ENCODE peak calls at places on chromosomes 1 and 21, in ten cellular contexts. One of them, this sample, is unnamed.

GRCh38 chr1:153534933-153535663 is 693 bp downstream of the S100A6 start:
- DNase-seq in IMR-90: no peak
- DNase-seq in astrocyte: no peak
- DNase-seq in AG10803: peak
- DNase-seq in mucosa of descending colon: peak
- DNase-seq in fibroblast of lung: peak
- DNase-seq in prostate gland: peak
- DNase-seq in GM12878: no peak
- DNase-seq in brain microvascular endothelial cell: no peak
- DNase-seq in type B pancreatic cell: no peak
- DNase-seq in this sample: peak

GRCh38 chr1:163820748-163821147 is 499.0 kb downstream of the NUF2 start:
- DNase-seq in IMR-90: no peak
- DNase-seq in astrocyte: no peak
- DNase-seq in AG10803: peak
- DNase-seq in mucosa of descending colon: no peak
- DNase-seq in fibroblast of lung: peak
- DNase-seq in prostate gland: no peak
- DNase-seq in GM12878: no peak
- DNase-seq in brain microvascular endothelial cell: no peak
- DNase-seq in type B pancreatic cell: no peak
- DNase-seq in this sample: no peak

GRCh38 chr1:91501527-91501859 is 842 bp downstream of the CDC7 start:
- DNase-seq in IMR-90: peak
- DNase-seq in astrocyte: peak
- DNase-seq in AG10803: peak
- DNase-seq in mucosa of descending colon: no peak
- DNase-seq in fibroblast of lung: no peak
- DNase-seq in prostate gland: no peak
- DNase-seq in GM12878: no peak
- DNase-seq in brain microvascular endothelial cell: peak
- DNase-seq in type B pancreatic cell: no peak
- DNase-seq in this sample: no peak

GRCh38 chr1:5664906-5665875 is 327.0 kb downstream of the NPHP4 start:
- DNase-seq in IMR-90: no peak
- DNase-seq in astrocyte: no peak
- DNase-seq in AG10803: no peak
- DNase-seq in mucosa of descending colon: no peak
- DNase-seq in fibroblast of lung: no peak
- DNase-seq in prostate gland: no peak
- DNase-seq in GM12878: no peak
- DNase-seq in brain microvascular endothelial cell: no peak
- DNase-seq in type B pancreatic cell: no peak
- DNase-seq in this sample: no peak

GRCh38 chr1:151106891-151107290 is 36.3 kb downstream of the GABPB2 start:
- DNase-seq in IMR-90: peak
- DNase-seq in astrocyte: peak
- DNase-seq in AG10803: no peak
- DNase-seq in mucosa of descending colon: no peak
- DNase-seq in fibroblast of lung: peak
- DNase-seq in prostate gland: no peak
- DNase-seq in GM12878: no peak
- DNase-seq in brain microvascular endothelial cell: peak
- DNase-seq in type B pancreatic cell: no peak
- DNase-seq in this sample: no peak

GRCh38 chr1:24596401-24596880 is 40.6 kb downstream of the NCMAP start:
- DNase-seq in IMR-90: no peak
- DNase-seq in astrocyte: no peak
- DNase-seq in AG10803: no peak
- DNase-seq in mucosa of descending colon: no peak
- DNase-seq in fibroblast of lung: no peak
- DNase-seq in prostate gland: no peak
- DNase-seq in GM12878: no peak
- DNase-seq in brain microvascular endothelial cell: no peak
- DNase-seq in type B pancreatic cell: no peak
- DNase-seq in this sample: no peak

GRCh38 chr1:44810101-44810761 is 1.9 kb downstream of the BTBD19 start:
- DNase-seq in IMR-90: no peak
- DNase-seq in astrocyte: no peak
- DNase-seq in AG10803: peak
- DNase-seq in mucosa of descending colon: peak
- DNase-seq in fibroblast of lung: no peak
- DNase-seq in prostate gland: peak
- DNase-seq in GM12878: peak
- DNase-seq in brain microvascular endothelial cell: no peak
- DNase-seq in type B pancreatic cell: no peak
- DNase-seq in this sample: no peak

GRCh38 chr1:12811409-12811784 is 19.8 kb downstream of the PRAMEF11 start:
- DNase-seq in IMR-90: no peak
- DNase-seq in astrocyte: no peak
- DNase-seq in AG10803: peak
- DNase-seq in mucosa of descending colon: no peak
- DNase-seq in fibroblast of lung: no peak
- DNase-seq in prostate gland: no peak
- DNase-seq in GM12878: no peak
- DNase-seq in brain microvascular endothelial cell: no peak
- DNase-seq in type B pancreatic cell: no peak
- DNase-seq in this sample: no peak

GRCh38 chr1:244029137-244029536 is 21.9 kb upstream of the ZBTB18 start:
- DNase-seq in IMR-90: no peak
- DNase-seq in astrocyte: no peak
- DNase-seq in AG10803: no peak
- DNase-seq in mucosa of descending colon: no peak
- DNase-seq in fibroblast of lung: no peak
- DNase-seq in prostate gland: no peak
- DNase-seq in GM12878: no peak
- DNase-seq in brain microvascular endothelial cell: no peak
- DNase-seq in type B pancreatic cell: no peak
- DNase-seq in this sample: no peak

GRCh38 chr1:172708452-172708851 is 49.5 kb downstream of the FASLG start:
- DNase-seq in IMR-90: no peak
- DNase-seq in astrocyte: no peak
- DNase-seq in AG10803: no peak
- DNase-seq in mucosa of descending colon: no peak
- DNase-seq in fibroblast of lung: no peak
- DNase-seq in prostate gland: no peak
- DNase-seq in GM12878: no peak
- DNase-seq in brain microvascular endothelial cell: no peak
- DNase-seq in type B pancreatic cell: no peak
- DNase-seq in this sample: no peak

GRCh38 chr1:222616535-222616934 is 1.4 kb upstream of the MIA3 start:
- DNase-seq in IMR-90: peak
- DNase-seq in astrocyte: peak
- DNase-seq in AG10803: peak
- DNase-seq in mucosa of descending colon: no peak
- DNase-seq in fibroblast of lung: peak
- DNase-seq in prostate gland: no peak
- DNase-seq in GM12878: no peak
- DNase-seq in brain microvascular endothelial cell: peak
- DNase-seq in type B pancreatic cell: no peak
- DNase-seq in this sample: no peak

GRCh38 chr1:89065077-89065868 is at the start of gene GBP1:
- DNase-seq in IMR-90: peak
- DNase-seq in astrocyte: peak
- DNase-seq in AG10803: peak
- DNase-seq in mucosa of descending colon: no peak
- DNase-seq in fibroblast of lung: peak
- DNase-seq in prostate gland: peak
- DNase-seq in GM12878: no peak
- DNase-seq in brain microvascular endothelial cell: peak
- DNase-seq in type B pancreatic cell: no peak
- DNase-seq in this sample: peak

GRCh38 chr1:173062156-173062938 is 11.6 kb upstream of the TNFSF18 start:
- DNase-seq in IMR-90: peak
- DNase-seq in astrocyte: peak
- DNase-seq in AG10803: peak
- DNase-seq in mucosa of descending colon: no peak
- DNase-seq in fibroblast of lung: peak
- DNase-seq in prostate gland: no peak
- DNase-seq in GM12878: no peak
- DNase-seq in brain microvascular endothelial cell: peak
- DNase-seq in type B pancreatic cell: no peak
- DNase-seq in this sample: peak

GRCh38 chr21:42669069-42669468 is 15.6 kb downstream of the PDE9A start:
- DNase-seq in IMR-90: no peak
- DNase-seq in astrocyte: no peak
- DNase-seq in AG10803: no peak
- DNase-seq in mucosa of descending colon: no peak
- DNase-seq in fibroblast of lung: no peak
- DNase-seq in prostate gland: peak
- DNase-seq in GM12878: no peak
- DNase-seq in brain microvascular endothelial cell: no peak
- DNase-seq in type B pancreatic cell: no peak
- DNase-seq in this sample: peak
- TF ChIP-seq CTCF in IMR-90: no peak
- TF ChIP-seq CTCF in astrocyte: no peak
- TF ChIP-seq CTCF in AG10803: no peak
- TF ChIP-seq CTCF in mucosa of descending colon: no peak
- TF ChIP-seq CTCF in fibroblast of lung: no peak
- TF ChIP-seq CTCF in prostate gland: peak
- TF ChIP-seq CTCF in GM12878: no peak
- TF ChIP-seq CTCF in brain microvascular endothelial cell: peak
- TF ChIP-seq CTCF in type B pancreatic cell: no peak
- TF ChIP-seq CTCF in this sample: peak

GRCh38 chr1:84782311-84782771 is 92.1 kb upstream of the SSX2IP start:
- DNase-seq in IMR-90: peak
- DNase-seq in astrocyte: peak
- DNase-seq in AG10803: peak
- DNase-seq in mucosa of descending colon: peak
- DNase-seq in fibroblast of lung: peak
- DNase-seq in prostate gland: no peak
- DNase-seq in GM12878: no peak
- DNase-seq in brain microvascular endothelial cell: peak
- DNase-seq in type B pancreatic cell: peak
- DNase-seq in this sample: peak
- TF ChIP-seq CTCF in IMR-90: peak
- TF ChIP-seq CTCF in astrocyte: peak
- TF ChIP-seq CTCF in AG10803: peak
- TF ChIP-seq CTCF in mucosa of descending colon: peak
- TF ChIP-seq CTCF in fibroblast of lung: peak
- TF ChIP-seq CTCF in prostate gland: no peak
- TF ChIP-seq CTCF in GM12878: peak
- TF ChIP-seq CTCF in brain microvascular endothelial cell: peak
- TF ChIP-seq CTCF in type B pancreatic cell: peak
- TF ChIP-seq CTCF in this sample: peak

GRCh38 chr1:50959913-50960844 is at the start of gene FAF1:
- DNase-seq in IMR-90: peak
- DNase-seq in astrocyte: peak
- DNase-seq in AG10803: peak
- DNase-seq in mucosa of descending colon: peak
- DNase-seq in fibroblast of lung: peak
- DNase-seq in prostate gland: peak
- DNase-seq in GM12878: peak
- DNase-seq in brain microvascular endothelial cell: peak
- DNase-seq in type B pancreatic cell: peak
- DNase-seq in this sample: peak
- TF ChIP-seq CTCF in IMR-90: peak
- TF ChIP-seq CTCF in astrocyte: peak
- TF ChIP-seq CTCF in AG10803: peak
- TF ChIP-seq CTCF in mucosa of descending colon: peak
- TF ChIP-seq CTCF in fibroblast of lung: peak
- TF ChIP-seq CTCF in prostate gland: peak
- TF ChIP-seq CTCF in GM12878: no peak
- TF ChIP-seq CTCF in brain microvascular endothelial cell: peak
- TF ChIP-seq CTCF in type B pancreatic cell: peak
- TF ChIP-seq CTCF in this sample: no peak

GRCh38 chr1:17002524-17002902 is 9.2 kb downstream of the ATP13A2 start:
- DNase-seq in IMR-90: no peak
- DNase-seq in astrocyte: no peak
- DNase-seq in AG10803: no peak
- DNase-seq in mucosa of descending colon: no peak
- DNase-seq in fibroblast of lung: no peak
- DNase-seq in prostate gland: no peak
- DNase-seq in GM12878: no peak
- DNase-seq in brain microvascular endothelial cell: no peak
- DNase-seq in type B pancreatic cell: no peak
- DNase-seq in this sample: no peak

GRCh38 chr1:17007121-17007520 is 4.6 kb downstream of the ATP13A2 start:
- DNase-seq in IMR-90: no peak
- DNase-seq in astrocyte: no peak
- DNase-seq in AG10803: no peak
- DNase-seq in mucosa of descending colon: no peak
- DNase-seq in fibroblast of lung: no peak
- DNase-seq in prostate gland: no peak
- DNase-seq in GM12878: no peak
- DNase-seq in brain microvascular endothelial cell: no peak
- DNase-seq in type B pancreatic cell: no peak
- DNase-seq in this sample: no peak

GRCh38 chr1:17005365-17005740 is 6.4 kb downstream of the ATP13A2 start:
- DNase-seq in IMR-90: no peak
- DNase-seq in astrocyte: no peak
- DNase-seq in AG10803: no peak
- DNase-seq in mucosa of descending colon: no peak
- DNase-seq in fibroblast of lung: no peak
- DNase-seq in prostate gland: no peak
- DNase-seq in GM12878: no peak
- DNase-seq in brain microvascular endothelial cell: no peak
- DNase-seq in type B pancreatic cell: no peak
- DNase-seq in this sample: no peak

GRCh38 chr1:17001760-17002523 is 9.8 kb downstream of the ATP13A2 start:
- DNase-seq in IMR-90: no peak
- DNase-seq in astrocyte: no peak
- DNase-seq in AG10803: no peak
- DNase-seq in mucosa of descending colon: no peak
- DNase-seq in fibroblast of lung: no peak
- DNase-seq in prostate gland: no peak
- DNase-seq in GM12878: no peak
- DNase-seq in brain microvascular endothelial cell: no peak
- DNase-seq in type B pancreatic cell: no peak
- DNase-seq in this sample: no peak

DNA sequence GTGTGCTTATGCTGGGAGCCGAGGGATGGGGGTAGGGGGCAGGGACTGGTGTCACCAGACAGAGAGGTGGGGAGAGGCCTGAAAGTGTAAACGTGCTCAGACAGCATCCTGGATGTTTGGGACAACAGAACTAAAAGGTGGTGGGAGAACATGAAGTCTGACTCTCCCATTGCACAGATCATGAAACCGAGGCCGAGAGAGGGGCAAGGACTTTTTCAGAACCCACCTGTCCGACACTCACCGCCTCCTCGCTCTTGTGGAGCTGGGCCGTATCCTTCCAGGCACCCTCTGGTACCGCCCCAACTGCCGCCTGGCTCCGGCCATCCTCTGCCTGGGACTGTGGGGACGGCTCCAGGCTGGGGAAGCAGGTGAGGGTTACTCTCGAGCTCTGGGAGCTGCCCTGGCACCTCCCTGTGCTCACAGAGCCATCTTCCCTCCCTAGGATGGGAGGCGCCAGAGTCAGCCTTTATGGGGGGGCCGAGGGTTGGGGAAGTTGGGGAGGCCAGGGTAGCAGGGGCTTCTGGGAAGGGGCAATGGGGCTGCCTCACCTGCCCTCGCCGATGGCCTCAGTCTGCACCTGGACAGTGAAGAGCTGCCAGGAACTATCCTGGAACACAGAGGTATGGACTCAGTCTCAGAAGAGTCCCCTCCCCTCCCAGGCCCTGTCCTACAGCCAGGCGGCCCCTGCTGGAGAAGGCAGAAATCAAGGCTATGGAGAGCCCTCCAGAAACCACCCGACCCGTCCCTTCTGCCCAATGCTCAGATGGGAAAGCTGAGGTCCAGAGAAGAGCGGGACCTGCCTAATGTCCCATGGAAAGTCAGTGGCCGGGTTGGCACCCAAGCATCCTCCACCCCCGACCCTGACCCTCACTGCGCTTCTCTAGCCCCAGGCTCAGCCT is 7.0 kb downstream of the ATP13A2 start:
- DNase-seq in IMR-90: no peak
- DNase-seq in astrocyte: no peak
- DNase-seq in AG10803: no peak
- DNase-seq in mucosa of descending colon: no peak
- DNase-seq in fibroblast of lung: no peak
- DNase-seq in prostate gland: no peak
- DNase-seq in GM12878: no peak
- DNase-seq in brain microvascular endothelial cell: no peak
- DNase-seq in type B pancreatic cell: no peak
- DNase-seq in this sample: no peak
- TF ChIP-seq CTCF in IMR-90: peak
- TF ChIP-seq CTCF in astrocyte: no peak
- TF ChIP-seq CTCF in AG10803: no peak
- TF ChIP-seq CTCF in mucosa of descending colon: no peak
- TF ChIP-seq CTCF in fibroblast of lung: no peak
- TF ChIP-seq CTCF in prostate gland: no peak
- TF ChIP-seq CTCF in GM12878: no peak
- TF ChIP-seq CTCF in brain microvascular endothelial cell: peak
- TF ChIP-seq CTCF in type B pancreatic cell: no peak
- TF ChIP-seq CTCF in this sample: peak

This sample was measured in cardiac muscle cell.